ENCODE peak calls at places on chromosome 7, in seven cellular contexts. A is GM23338, T is fibroblast of the conjunctiva, F is hypothalamus, Q is astrocyte, Y is tibial nerve, X is fibroblast of the aortic adventitia. E is an unnamed sample.

GRCh38 chr7:70178787-70179186 is 580.5 kb downstream of the AUTS2 start:
- DNase-seq in Q (peak; percentile 65), Y (no peak), A (no peak), F (no peak), T (no peak), X (no peak), E (no peak)

GRCh38 chr7:30658471-30659074 is 23.7 kb downstream of the CRHR2 start:
- DNase-seq in Q (no peak), A (no peak), X (no peak), F (no peak), T (no peak), Y (no peak), E (no peak)

GRCh38 chr7:39022796-39023195 is 45.1 kb downstream of the POU6F2 start:
- DNase-seq in A (no peak), T (no peak), X (no peak), Y (no peak), Q (no peak), F (no peak), E (no peak)

GRCh38 chr7:126657599-126658358 is 595.0 kb downstream of the GRM8 start:
- DNase-seq in X (no peak), T (no peak), Q (no peak), A (no peak), Y (no peak), F (no peak), E (no peak)

GRCh38 chr7:41448104-41448503 is 254.8 kb downstream of the INHBA start:
- DNase-seq in X (peak; percentile 95), F (no peak), A (no peak), Q (peak; percentile 30), Y (no peak), T (peak; percentile 56), E (no peak)

GRCh38 chr7:5699951-5700384 is 81.5 kb downstream of the RNF216 start:
- DNase-seq in Y (no peak), Q (no peak), F (no peak), T (no peak), X (no peak), A (peak; percentile 42), E (no peak)

GRCh38 chr7:66666313-66666952 is 37.8 kb downstream of the KCTD7 start:
- DNase-seq in Y (no peak), A (no peak), T (no peak), F (no peak), X (no peak), Q (no peak), E (no peak)

GRCh38 chr7:71733108-71733870 is 601.3 kb downstream of the GALNT17 start:
- DNase-seq in Y (peak; percentile 68), X (peak; percentile 48), T (peak; percentile 47), Q (peak; percentile 29), A (peak; percentile 98), F (peak; percentile 20), E (peak; percentile 18)

GRCh38 chr7:138727336-138728099 is 26.4 kb upstream of the SVOPL start:
- DNase-seq in Y (no peak), F (no peak), Q (no peak), A (no peak), X (no peak), T (no peak), E (no peak)

GRCh38 chr7:92584953-92585352 is 5.2 kb downstream of the FAM133B start:
- DNase-seq in A (peak; percentile 51), F (no peak), T (no peak), Q (no peak), Y (no peak), X (no peak), E (no peak)

GRCh38 chr7:15396210-15397158 is 165.3 kb downstream of the AGMO start:
- DNase-seq in X (no peak), F (no peak), Y (no peak), T (no peak), Q (no peak), A (no peak), E (no peak)

GRCh38 chr7:74252893-74253292 is 1.3 kb downstream of the RFC2 start:
- DNase-seq in A (no peak), Y (no peak), X (no peak), T (no peak), Q (no peak), F (no peak), E (no peak)

GRCh38 chr7:143519411-143520131 is 41.9 kb downstream of the TAS2R41 start:
- DNase-seq in Q (peak; percentile 71), T (peak; percentile 29), Y (no peak), X (peak; percentile 66), F (no peak), A (no peak), E (no peak)

GRCh38 chr7:139695616-139696015 is 82.2 kb downstream of the HIPK2 start:
- DNase-seq in T (no peak), A (no peak), F (no peak), X (peak; percentile 65), Y (no peak), Q (peak; percentile 59), E (no peak)

GRCh38 chr7:84207025-84207424 is 12.4 kb upstream of the SEMA3A start:
- DNase-seq in F (no peak), T (no peak), Q (no peak), A (peak; percentile 92), X (no peak), Y (no peak), E (no peak)

GRCh38 chr7:23012797-23013714 is 874 bp downstream of the HYCC1 start:
- DNase-seq in X (peak; percentile 22), T (no peak), A (peak; percentile 51), Q (no peak), Y (no peak), F (peak; percentile 15), E (no peak)

GRCh38 chr7:27627146-27627545 is 35.5 kb downstream of the HIBADH start:
- DNase-seq in T (no peak), F (no peak), A (peak; percentile 62), Q (no peak), X (no peak), Y (no peak), E (no peak)

GRCh38 chr7:70553364-70553763 is 578.6 kb upstream of the GALNT17 start:
- DNase-seq in T (no peak), X (no peak), A (no peak), Y (no peak), Q (no peak), F (peak; percentile 52), E (no peak)

GRCh38 chr7:30159698-30160143 is 24.9 kb downstream of the MTURN start:
- DNase-seq in Q (peak; percentile 30), A (peak; percentile 61), X (no peak), T (no peak), Y (no peak), F (peak; percentile 29), E (no peak)

GRCh38 chr7:23299770-23300300 is 696 bp downstream of the MALSU1 start:
- DNase-seq in Y (no peak), T (no peak), Q (no peak), X (peak; percentile 40), A (peak; percentile 46), F (no peak), E (no peak)

GRCh38 chr7:158000160-158000559 is 587.5 kb downstream of the PTPRN2 start:
- DNase-seq in X (no peak), A (peak; percentile 3), F (no peak), T (no peak), Q (no peak), Y (no peak), E (no peak)

GRCh38 chr7:29976673-29977072 is 12.9 kb downstream of the SCRN1 start:
- DNase-seq in F (peak; percentile 28), Q (peak; percentile 72), T (no peak), A (no peak), Y (no peak), X (peak; percentile 16), E (no peak)

GRCh38 chr7:83684928-83685327 is 36.0 kb upstream of the SEMA3E start:
- DNase-seq in Q (no peak), Y (no peak), T (no peak), F (no peak), X (no peak), A (peak; percentile 98), E (no peak)

GRCh38 chr7:129989466-129989865 is 36.7 kb upstream of the UBE2H start:
- DNase-seq in F (no peak), T (no peak), Q (no peak), A (no peak), Y (no peak), X (no peak), E (no peak)

GRCh38 chr7:80373431-80374032 is 138.3 kb downstream of the GNAT3 start:
- DNase-seq in F (no peak), X (no peak), T (no peak), Q (no peak), A (peak; percentile 2), Y (no peak), E (no peak)

GRCh38 chr7:68246189-68246633 is 1249.6 kb downstream of the TYW1 start:
- DNase-seq in T (no peak), A (peak; percentile 44), X (no peak), Q (peak; percentile 59), Y (no peak), F (no peak), E (no peak)

GRCh38 chr7:100888988-100889760 is at the start of gene UFSP1:
- DNase-seq in X (no peak), T (no peak), F (no peak), Q (no peak), A (no peak), Y (no peak), E (no peak)

GRCh38 chr7:114086906-114087651 is 168.3 kb upstream of the PPP1R3A start:
- DNase-seq in X (peak; percentile 56), Q (peak; percentile 25), A (peak; percentile 52), F (no peak), Y (no peak), T (no peak), E (no peak)

GRCh38 chr7:67631496-67631895 is 634.9 kb downstream of the TYW1 start:
- DNase-seq in F (no peak), X (no peak), T (no peak), A (no peak), Y (no peak), Q (no peak), E (no peak)

GRCh38 chr7:362416-363096 is 72.6 kb downstream of the FOXL3 start:
- DNase-seq in X (peak; percentile 13), A (no peak), F (no peak), Q (no peak), Y (no peak), T (no peak), E (no peak)

GRCh38 chr7:36607206-36607515 is 117.1 kb downstream of the AOAH start:
- DNase-seq in Q (no peak), T (no peak), F (no peak), A (no peak), X (no peak), Y (no peak), E (no peak)

E was measured in AG09319.